ENCODE peak calls at places on chromosome 3, in nine cellular contexts. V is stomach; M is WERI-Rb-1; Q is T follicular helper cell; X is T-helper 1 cell; B is KG1; G is ELF-1; R is NCI-H69; W is activated CD4-positive, alpha-beta T cell treated with anti-CD3 and anti-CD28 coated beads, Interleukin-2, amount 50 U/mL, for 1 hour. T is an unnamed sample.

GRCh38 chr3:196867155-196867506 is 589 bp upstream of the SENP5 start:
- DNase-seq in V (no peak), M (no peak), Q (no peak), X (no peak), B (peak; percentile 46), G (no peak), R (no peak), W (no peak), T (no peak)

GRCh38 chr3:50303038-50303815 is at the start of gene HYAL1:
- DNase-seq in V (peak; percentile 86), M (peak; percentile 94), Q (no peak), X (no peak), B (no peak), G (peak; percentile 86), R (no peak), W (no peak), T (no peak)

GRCh38 chr3:37257581-37257980 is 83.2 kb upstream of the LRRFIP2 start:
- DNase-seq in V (no peak), M (no peak), Q (no peak), X (no peak), B (no peak), G (no peak), R (no peak), W (no peak), T (no peak)

GRCh38 chr3:23644741-23645140 is 161.0 kb upstream of the UBE2E1 start:
- DNase-seq in V (no peak), M (no peak), Q (no peak), X (no peak), B (no peak), G (no peak), R (no peak), W (no peak), T (no peak)

GRCh38 chr3:135806342-135806741 is 159.2 kb upstream of the PPP2R3A start:
- DNase-seq in V (no peak), M (no peak), Q (no peak), X (no peak), B (no peak), G (peak; percentile 32), R (no peak), W (no peak), T (no peak)

GRCh38 chr3:188272481-188273372 is 118.8 kb downstream of the LPP start:
- DNase-seq in V (no peak), M (no peak), Q (no peak), X (no peak), B (no peak), G (no peak), R (no peak), W (no peak), T (peak; percentile 94)

GRCh38 chr3:126313580-126314304 is 43.5 kb downstream of the KLF15 start:
- DNase-seq in V (no peak), M (no peak), Q (no peak), X (no peak), B (no peak), G (no peak), R (peak; percentile 6), W (no peak), T (no peak)

GRCh38 chr3:197789309-197789708 is 1.7 kb upstream of the LRCH3 start:
- DNase-seq in V (no peak), M (no peak), Q (no peak), X (no peak), B (no peak), G (no peak), R (no peak), W (no peak), T (no peak)

GRCh38 chr3:126737527-126737926 is 33.5 kb downstream of the CHCHD6 start:
- DNase-seq in V (no peak), M (no peak), Q (no peak), X (no peak), B (no peak), G (no peak), R (no peak), W (no peak), T (no peak)

GRCh38 chr3:128479558-128480086 is 12.9 kb upstream of the DNAJB8 start:
- DNase-seq in V (no peak), M (no peak), Q (no peak), X (no peak), B (no peak), G (no peak), R (no peak), W (no peak), T (no peak)

GRCh38 chr3:2823016-2823415 is 287.2 kb downstream of the IL5RA start:
- DNase-seq in V (no peak), M (no peak), Q (no peak), X (no peak), B (no peak), G (no peak), R (peak; percentile 33), W (no peak), T (no peak)

GRCh38 chr3:32366638-32367368 is 24.9 kb upstream of the CMTM7 start:
- DNase-seq in V (no peak), M (no peak), Q (no peak), X (no peak), B (no peak), G (no peak), R (no peak), W (no peak), T (no peak)

T was measured in Panc1.